ENCODE peak calls at places on chromosomes 7 and 10, in six cellular contexts. M is GM23248, J is heart right ventricle, H is PC-9, L is NCI-H2081, I is psoas muscle. U is an unnamed sample.

GRCh38 chr7:51242881-51243518 is 73.6 kb downstream of the COBL start:
- DNase-seq in M (no peak), J (no peak), H (no peak), L (no peak), I (no peak), U (no peak)

GRCh38 chr7:80529362-80529761 is 17.5 kb upstream of the GNAT3 start:
- DNase-seq in M (peak; percentile 9), J (no peak), H (no peak), L (no peak), I (no peak), U (no peak)

GRCh38 chr10:121860810-121861209 is 67.0 kb downstream of the ATE1 start:
- DNase-seq in M (no peak), J (no peak), H (no peak), L (peak; percentile 41), I (no peak), U (no peak)

GRCh38 chr7:20991544-20991943 is 204.9 kb upstream of the SP8 start:
- DNase-seq in M (no peak), J (no peak), H (no peak), L (peak; percentile 64), I (no peak), U (no peak)

GRCh38 chr10:43202657-43203490 is 64.0 kb downstream of the RASGEF1A start:
- DNase-seq in M (peak; percentile 41), J (peak; percentile 52), H (no peak), L (no peak), I (peak; percentile 27), U (peak; percentile 82)

GRCh38 chr7:68697821-68698280 is 900.4 kb upstream of the AUTS2 start:
- DNase-seq in M (no peak), J (no peak), H (no peak), L (no peak), I (no peak), U (no peak)

GRCh38 chr7:148750442-148751355 is 52.0 kb downstream of the CUL1 start:
- DNase-seq in M (no peak), J (no peak), H (no peak), L (no peak), I (no peak), U (no peak)

GRCh38 chr10:79601939-79602338 is 8.8 kb upstream of the SFTPA1 start:
- DNase-seq in M (no peak), J (no peak), H (no peak), L (no peak), I (no peak), U (no peak)

GRCh38 chr7:11228515-11228914 is 254.8 kb downstream of the PHF14 start:
- DNase-seq in M (peak; percentile 13), J (peak; percentile 63), H (no peak), L (peak; percentile 4), I (peak; percentile 40), U (peak; percentile 85)

GRCh38 chr7:91852263-91852741 is 28.2 kb downstream of the MTERF1 start:
- DNase-seq in M (peak; percentile 31), J (no peak), H (peak; percentile 41), L (no peak), I (no peak), U (no peak)

GRCh38 chr10:72104472-72105097 is 16.2 kb upstream of the SPOCK2 start:
- DNase-seq in M (peak; percentile 62), J (no peak), H (no peak), L (no peak), I (no peak), U (no peak)

GRCh38 chr7:41491752-41492405 is 211.0 kb downstream of the INHBA start:
- DNase-seq in M (no peak), J (no peak), H (no peak), L (no peak), I (no peak), U (no peak)

GRCh38 chr7:108094933-108095710 is 35.0 kb downstream of the LAMB4 start:
- DNase-seq in M (peak; percentile 95), J (no peak), H (peak; percentile 46), L (peak; percentile 51), I (no peak), U (no peak)

GRCh38 chr10:95405655-95406054 is 114.9 kb upstream of the PDLIM1 start:
- DNase-seq in M (no peak), J (no peak), H (no peak), L (no peak), I (no peak), U (no peak)

GRCh38 chr10:51233337-51234100 is 159.2 kb downstream of the PRKG1 start:
- DNase-seq in M (no peak), J (no peak), H (no peak), L (no peak), I (no peak), U (no peak)

GRCh38 chr7:47796347-47796746 is 151.9 kb downstream of the PKD1L1 start:
- DNase-seq in M (peak; percentile 12), J (no peak), H (no peak), L (no peak), I (no peak), U (no peak)

GRCh38 chr7:158682456-158682855 is 22.1 kb downstream of the NCAPG2 start:
- DNase-seq in M (no peak), J (no peak), H (no peak), L (peak; percentile 77), I (no peak), U (no peak)

GRCh38 chr7:12244129-12244528 is 33.0 kb downstream of the TMEM106B start:
- DNase-seq in M (peak; percentile 26), J (no peak), H (no peak), L (peak; percentile 50), I (no peak), U (no peak)

GRCh38 chr7:70042533-70042932 is 444.3 kb downstream of the AUTS2 start:
- DNase-seq in M (peak; percentile 59), J (no peak), H (no peak), L (peak; percentile 28), I (no peak), U (no peak)

GRCh38 chr10:43361532-43362190 is 9.8 kb upstream of the FXYD4 start:
- DNase-seq in M (no peak), J (no peak), H (no peak), L (no peak), I (no peak), U (no peak)

U was measured in Right ventricle myocardium inferior.